ENCODE peak calls at places on chromosomes 11 and 22, in five cellular contexts. One of them, this sample, is unnamed.

GRCh38 chr11:114253771-114254170 is 42.4 kb upstream of the NNMT start:
- DNase-seq in mesenchymal stem cell: no peak
- DNase-seq in DND-41: no peak
- DNase-seq in kidney: no peak
- DNase-seq in IMR-90: no peak
- DNase-seq in this sample: no peak

GRCh38 chr11:12266943-12267342 is 110.4 kb upstream of the PARVA start:
- DNase-seq in DND-41: no peak
- DNase-seq in IMR-90: no peak
- DNase-seq in kidney: no peak
- DNase-seq in mesenchymal stem cell: no peak
- DNase-seq in this sample: no peak

GRCh38 chr11:123601136-123601535 is 53.3 kb downstream of the SCN3B start:
- DNase-seq in kidney: no peak
- DNase-seq in mesenchymal stem cell: peak; percentile 67
- DNase-seq in IMR-90: peak; percentile 73
- DNase-seq in DND-41: no peak
- DNase-seq in this sample: no peak

GRCh38 chr11:128643661-128644060 is 50.2 kb upstream of the FLI1 start:
- DNase-seq in DND-41: no peak
- DNase-seq in IMR-90: no peak
- DNase-seq in mesenchymal stem cell: no peak
- DNase-seq in kidney: no peak
- DNase-seq in this sample: no peak

GRCh38 chr11:73171762-73172161 is 29.6 kb upstream of the FCHSD2 start:
- DNase-seq in mesenchymal stem cell: no peak
- DNase-seq in IMR-90: peak; percentile 25
- DNase-seq in DND-41: no peak
- DNase-seq in kidney: no peak
- DNase-seq in this sample: no peak

GRCh38 chr22:37716708-37717107 is 19.9 kb downstream of the TRIOBP start:
- DNase-seq in kidney: no peak
- DNase-seq in mesenchymal stem cell: peak; percentile 75
- DNase-seq in DND-41: no peak
- DNase-seq in IMR-90: peak; percentile 33
- DNase-seq in this sample: no peak

GRCh38 chr11:60873533-60873932 is 6.2 kb downstream of the ZP1 start:
- DNase-seq in kidney: no peak
- DNase-seq in DND-41: no peak
- DNase-seq in IMR-90: no peak
- DNase-seq in mesenchymal stem cell: no peak
- DNase-seq in this sample: no peak

GRCh38 chr11:64833198-64833502 is 11.3 kb downstream of the CDC42BPG start:
- DNase-seq in kidney: no peak
- DNase-seq in IMR-90: no peak
- DNase-seq in mesenchymal stem cell: no peak
- DNase-seq in DND-41: no peak
- DNase-seq in this sample: no peak

GRCh38 chr11:57410287-57410686 is 16.6 kb downstream of the SLC43A3 start:
- DNase-seq in DND-41: no peak
- DNase-seq in kidney: no peak
- DNase-seq in IMR-90: peak; percentile 96
- DNase-seq in mesenchymal stem cell: peak; percentile 32
- DNase-seq in this sample: no peak

GRCh38 chr11:18757742-18758294 is 31.8 kb upstream of the IGSF22 start:
- DNase-seq in IMR-90: peak; percentile 67
- DNase-seq in mesenchymal stem cell: no peak
- DNase-seq in DND-41: no peak
- DNase-seq in kidney: no peak
- DNase-seq in this sample: no peak

GRCh38 chr11:704189-704798 is 1.7 kb upstream of the EPS8L2 start:
- DNase-seq in DND-41: no peak
- DNase-seq in IMR-90: no peak
- DNase-seq in mesenchymal stem cell: no peak
- DNase-seq in kidney: no peak
- DNase-seq in this sample: no peak

GRCh38 chr11:86201371-86201770 is 43.2 kb upstream of the EED start:
- DNase-seq in DND-41: no peak
- DNase-seq in mesenchymal stem cell: no peak
- DNase-seq in IMR-90: no peak
- DNase-seq in kidney: no peak
- DNase-seq in this sample: no peak

GRCh38 chr11:32288276-32288675 is 147.1 kb downstream of the WT1 start:
- DNase-seq in IMR-90: no peak
- DNase-seq in kidney: no peak
- DNase-seq in DND-41: no peak
- DNase-seq in mesenchymal stem cell: no peak
- DNase-seq in this sample: no peak

GRCh38 chr11:123429336-123429735 is 733 bp upstream of the GRAMD1B start:
- DNase-seq in DND-41: no peak
- DNase-seq in IMR-90: peak; percentile 86
- DNase-seq in kidney: no peak
- DNase-seq in mesenchymal stem cell: peak; percentile 30
- DNase-seq in this sample: no peak

GRCh38 chr11:76628408-76628947 is 42.1 kb downstream of the LRRC32 start:
- DNase-seq in kidney: no peak
- DNase-seq in mesenchymal stem cell: no peak
- DNase-seq in DND-41: no peak
- DNase-seq in IMR-90: no peak
- DNase-seq in this sample: no peak

GRCh38 chr11:82796970-82797594 is 63.4 kb upstream of the FAM181B start:
- DNase-seq in DND-41: no peak
- DNase-seq in IMR-90: no peak
- DNase-seq in mesenchymal stem cell: no peak
- DNase-seq in kidney: no peak
- DNase-seq in this sample: no peak

GRCh38 chr11:12693485-12694181 is 19.4 kb downstream of the TEAD1 start:
- DNase-seq in DND-41: peak; percentile 19
- DNase-seq in mesenchymal stem cell: peak; percentile 99
- DNase-seq in IMR-90: peak; percentile 99
- DNase-seq in kidney: peak; percentile 79
- DNase-seq in this sample: no peak

GRCh38 chr11:7595016-7595869 is 78.1 kb downstream of the CYB5R2 start:
- DNase-seq in mesenchymal stem cell: no peak
- DNase-seq in DND-41: no peak
- DNase-seq in kidney: no peak
- DNase-seq in IMR-90: no peak
- DNase-seq in this sample: no peak

GRCh38 chr11:8374716-8375115 is 111.0 kb upstream of the LMO1 start:
- DNase-seq in mesenchymal stem cell: no peak
- DNase-seq in IMR-90: no peak
- DNase-seq in kidney: no peak
- DNase-seq in DND-41: no peak
- DNase-seq in this sample: no peak

GRCh38 chr11:98300777-98301176 is 720.0 kb upstream of the CNTN5 start:
- DNase-seq in IMR-90: no peak
- DNase-seq in DND-41: no peak
- DNase-seq in kidney: no peak
- DNase-seq in mesenchymal stem cell: no peak
- DNase-seq in this sample: no peak
- H3K9me3 ChIP-seq in IMR-90: peaks cover 2% of the 10 kb centered on the region
- H3K9me3 ChIP-seq in DND-41: no peaks in the 10 kb centered on the region
- H3K9me3 ChIP-seq in kidney: no peaks in the 10 kb centered on the region
- H3K9me3 ChIP-seq in mesenchymal stem cell: no peaks in the 10 kb centered on the region
- H3K9me3 ChIP-seq in this sample: no peaks in the 10 kb centered on the region

GRCh38 chr22:45485271-45485670 is 17.4 kb upstream of the FBLN1 start:
- DNase-seq in kidney: no peak
- DNase-seq in mesenchymal stem cell: peak; percentile 81
- DNase-seq in DND-41: no peak
- DNase-seq in IMR-90: no peak
- DNase-seq in this sample: no peak
- H3K9me3 ChIP-seq in kidney: no peaks in the 10 kb centered on the region
- H3K9me3 ChIP-seq in mesenchymal stem cell: no peaks in the 10 kb centered on the region
- H3K9me3 ChIP-seq in DND-41: peaks cover 11% of the 10 kb centered on the region
- H3K9me3 ChIP-seq in IMR-90: peaks cover 8% of the 10 kb centered on the region
- H3K9me3 ChIP-seq in this sample: no peaks in the 10 kb centered on the region

DNA sequence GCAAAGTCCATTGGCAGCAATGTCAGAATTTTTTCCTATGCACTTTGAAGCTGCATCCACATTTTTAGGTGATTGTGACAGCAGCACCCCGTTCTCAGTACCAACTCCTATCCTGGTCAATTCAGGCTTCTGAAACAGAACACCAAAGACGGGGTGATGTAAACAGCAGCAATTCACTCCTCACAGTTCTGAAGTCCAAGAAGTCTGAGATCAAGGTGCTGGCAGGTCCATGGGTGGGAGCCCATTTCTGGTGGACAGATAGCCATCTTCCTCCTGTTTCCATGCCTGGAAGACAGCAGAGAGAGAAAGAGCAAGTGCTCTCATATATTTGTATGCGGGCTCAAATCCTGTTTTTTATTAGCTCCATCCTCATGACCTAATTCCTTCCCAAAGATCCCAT is 471.2 kb downstream of the BRD1 start:
- DNase-seq in DND-41: no peak
- DNase-seq in IMR-90: no peak
- DNase-seq in kidney: no peak
- DNase-seq in mesenchymal stem cell: no peak
- DNase-seq in this sample: no peak
- H3K9me3 ChIP-seq in DND-41: no peaks in the 10 kb centered on the region
- H3K9me3 ChIP-seq in IMR-90: peaks cover 42% of the 10 kb centered on the region
- H3K9me3 ChIP-seq in kidney: no peaks in the 10 kb centered on the region
- H3K9me3 ChIP-seq in mesenchymal stem cell: no peaks in the 10 kb centered on the region
- H3K9me3 ChIP-seq in this sample: no peaks in the 10 kb centered on the region

DNA sequence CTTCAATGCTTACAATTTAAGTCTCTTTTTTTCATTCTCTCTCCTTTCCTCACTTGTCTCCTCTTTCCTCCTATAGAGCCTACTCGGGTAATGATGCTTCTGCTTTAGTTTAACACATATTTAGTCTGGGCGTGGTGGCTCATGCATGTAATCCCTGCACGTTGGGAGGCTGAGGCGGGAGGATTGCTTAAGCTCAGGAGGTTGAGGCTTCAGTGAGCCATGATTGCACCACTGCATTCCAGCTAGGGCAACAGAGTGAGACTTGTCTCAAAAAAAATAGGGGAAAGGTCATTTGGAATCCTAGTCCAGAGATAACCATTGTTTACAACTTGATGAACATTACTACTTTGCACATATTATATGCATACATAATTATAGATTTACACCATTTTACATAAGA is 1.4 kb upstream of the CCT8L2 start:
- DNase-seq in kidney: no peak
- DNase-seq in IMR-90: no peak
- DNase-seq in mesenchymal stem cell: no peak
- DNase-seq in DND-41: no peak
- DNase-seq in this sample: no peak
- H3K9me3 ChIP-seq in kidney: no peaks in the 10 kb centered on the region
- H3K9me3 ChIP-seq in IMR-90: peaks cover 5% of the 10 kb centered on the region
- H3K9me3 ChIP-seq in mesenchymal stem cell: no peaks in the 10 kb centered on the region
- H3K9me3 ChIP-seq in DND-41: no peaks in the 10 kb centered on the region
- H3K9me3 ChIP-seq in this sample: no peaks in the 10 kb centered on the region